ENCODE peak calls at places on chromosomes 11 and 22, in seven cellular contexts. One of them, this sample, is unnamed.

GRCh38 chr11:128026596-128026995 is 560.8 kb downstream of the ETS1 start:
- DNase-seq in NCI-H1436: no peak
- DNase-seq in germinal center: no peak
- DNase-seq in mesendoderm: no peak
- DNase-seq in Peyer's patch: no peak
- DNase-seq in LoVo: no peak
- DNase-seq in HCT116: no peak
- DNase-seq in this sample: no peak

GRCh38 chr11:74676596-74676995 is 54.6 kb downstream of the CHRDL2 start:
- DNase-seq in germinal center: no peak
- DNase-seq in LoVo: no peak
- DNase-seq in NCI-H1436: no peak
- DNase-seq in mesendoderm: no peak
- DNase-seq in HCT116: no peak
- DNase-seq in Peyer's patch: no peak
- DNase-seq in this sample: no peak

GRCh38 chr11:35236667-35237003 is 97.7 kb downstream of the CD44 start:
- DNase-seq in Peyer's patch: no peak
- DNase-seq in LoVo: no peak
- DNase-seq in mesendoderm: no peak
- DNase-seq in HCT116: no peak
- DNase-seq in germinal center: no peak
- DNase-seq in NCI-H1436: no peak
- DNase-seq in this sample: no peak

GRCh38 chr22:20130739-20131592 is 638 bp upstream of the ZDHHC8 start:
- DNase-seq in NCI-H1436: peak
- DNase-seq in germinal center: peak
- DNase-seq in HCT116: peak
- DNase-seq in LoVo: peak
- DNase-seq in Peyer's patch: peak
- DNase-seq in mesendoderm: peak
- DNase-seq in this sample: peak

GRCh38 chr22:25777870-25778269 is 35.9 kb downstream of the MYO18B start:
- DNase-seq in Peyer's patch: no peak
- DNase-seq in germinal center: no peak
- DNase-seq in NCI-H1436: peak
- DNase-seq in HCT116: peak
- DNase-seq in mesendoderm: no peak
- DNase-seq in LoVo: peak
- DNase-seq in this sample: no peak

GRCh38 chr22:49406879-49407587 is 420.6 kb downstream of the BRD1 start:
- DNase-seq in germinal center: no peak
- DNase-seq in Peyer's patch: no peak
- DNase-seq in HCT116: no peak
- DNase-seq in NCI-H1436: no peak
- DNase-seq in mesendoderm: no peak
- DNase-seq in LoVo: no peak
- DNase-seq in this sample: no peak

GRCh38 chr22:44382461-44383038 is 69.8 kb upstream of the SHISAL1 start:
- DNase-seq in HCT116: no peak
- DNase-seq in Peyer's patch: peak
- DNase-seq in germinal center: no peak
- DNase-seq in LoVo: no peak
- DNase-seq in NCI-H1436: no peak
- DNase-seq in mesendoderm: no peak
- DNase-seq in this sample: no peak

GRCh38 chr11:38460901-38461300 is 1862.9 kb upstream of the RAG2 start:
- DNase-seq in mesendoderm: no peak
- DNase-seq in NCI-H1436: peak
- DNase-seq in germinal center: no peak
- DNase-seq in HCT116: no peak
- DNase-seq in Peyer's patch: no peak
- DNase-seq in LoVo: no peak
- DNase-seq in this sample: no peak

GRCh38 chr11:109612481-109612880 is 190.5 kb downstream of the C11orf87 start:
- DNase-seq in Peyer's patch: no peak
- DNase-seq in germinal center: no peak
- DNase-seq in NCI-H1436: no peak
- DNase-seq in mesendoderm: no peak
- DNase-seq in HCT116: no peak
- DNase-seq in LoVo: no peak
- DNase-seq in this sample: no peak

GRCh38 chr11:114195981-114196731 is 100.0 kb upstream of the NNMT start:
- DNase-seq in HCT116: no peak
- DNase-seq in LoVo: no peak
- DNase-seq in mesendoderm: peak
- DNase-seq in NCI-H1436: no peak
- DNase-seq in Peyer's patch: no peak
- DNase-seq in germinal center: no peak
- DNase-seq in this sample: no peak

GRCh38 chr11:9280655-9281301 is 15.6 kb upstream of the DENND5A start:
- DNase-seq in mesendoderm: no peak
- DNase-seq in LoVo: peak
- DNase-seq in NCI-H1436: no peak
- DNase-seq in germinal center: no peak
- DNase-seq in HCT116: no peak
- DNase-seq in Peyer's patch: no peak
- DNase-seq in this sample: peak

GRCh38 chr22:35703861-35704584 is 13.6 kb upstream of the APOL5 start:
- DNase-seq in mesendoderm: no peak
- DNase-seq in Peyer's patch: no peak
- DNase-seq in germinal center: no peak
- DNase-seq in HCT116: no peak
- DNase-seq in NCI-H1436: no peak
- DNase-seq in LoVo: no peak
- DNase-seq in this sample: no peak

GRCh38 chr11:65555693-65556231 is 2.4 kb downstream of the LTBP3 start:
- DNase-seq in NCI-H1436: no peak
- DNase-seq in LoVo: peak
- DNase-seq in Peyer's patch: no peak
- DNase-seq in mesendoderm: peak
- DNase-seq in HCT116: peak
- DNase-seq in germinal center: no peak
- DNase-seq in this sample: no peak

GRCh38 chr22:43002198-43002577 is 12.8 kb downstream of the PACSIN2 start:
- DNase-seq in mesendoderm: peak
- DNase-seq in NCI-H1436: no peak
- DNase-seq in germinal center: no peak
- DNase-seq in Peyer's patch: no peak
- DNase-seq in LoVo: no peak
- DNase-seq in HCT116: no peak
- DNase-seq in this sample: no peak

GRCh38 chr11:73157141-73158010 is 15.3 kb upstream of the FCHSD2 start:
- DNase-seq in germinal center: peak
- DNase-seq in NCI-H1436: no peak
- DNase-seq in LoVo: no peak
- DNase-seq in mesendoderm: no peak
- DNase-seq in Peyer's patch: no peak
- DNase-seq in HCT116: no peak
- DNase-seq in this sample: no peak

GRCh38 chr22:33210129-33210784 is 152.1 kb upstream of the SYN3 start:
- DNase-seq in germinal center: peak
- DNase-seq in Peyer's patch: no peak
- DNase-seq in HCT116: no peak
- DNase-seq in mesendoderm: peak
- DNase-seq in NCI-H1436: peak
- DNase-seq in LoVo: peak
- DNase-seq in this sample: peak

GRCh38 chr11:19670030-19670761 is 42.4 kb upstream of the NAV2 start:
- DNase-seq in Peyer's patch: no peak
- DNase-seq in mesendoderm: peak
- DNase-seq in LoVo: no peak
- DNase-seq in NCI-H1436: no peak
- DNase-seq in germinal center: no peak
- DNase-seq in HCT116: peak
- DNase-seq in this sample: no peak

GRCh38 chr11:105975128-105975527 is 46.9 kb downstream of the MSANTD4 start:
- DNase-seq in Peyer's patch: no peak
- DNase-seq in germinal center: no peak
- DNase-seq in NCI-H1436: no peak
- DNase-seq in mesendoderm: no peak
- DNase-seq in LoVo: no peak
- DNase-seq in HCT116: no peak
- DNase-seq in this sample: no peak

GRCh38 chr11:134244593-134244992 is 8.6 kb downstream of the THYN1 start:
- DNase-seq in NCI-H1436: no peak
- DNase-seq in Peyer's patch: no peak
- DNase-seq in HCT116: no peak
- DNase-seq in mesendoderm: peak
- DNase-seq in LoVo: no peak
- DNase-seq in germinal center: peak
- DNase-seq in this sample: peak

GRCh38 chr11:30730011-30730410 is 143.9 kb upstream of the MPPED2 start:
- DNase-seq in HCT116: no peak
- DNase-seq in mesendoderm: no peak
- DNase-seq in germinal center: no peak
- DNase-seq in NCI-H1436: no peak
- DNase-seq in LoVo: no peak
- DNase-seq in Peyer's patch: no peak
- DNase-seq in this sample: no peak